ENCODE peak calls at places on chromosomes 5 and 9, in eight cellular contexts. P, D, K, N, G, F, A and Q are unnamed samples.

GRCh38 chr9:86700601-86701000 is 246.7 kb downstream of the GAS1 start:
- DNase-seq in P (no peak), D (no peak), K (no peak), N (peak), G (no peak), F (no peak), A (no peak), Q (no peak)

GRCh38 chr9:134538856-134539562 is 102.6 kb upstream of the COL5A1 start:
- DNase-seq in P (no peak), D (no peak), K (no peak), N (peak), G (no peak), F (no peak), A (no peak), Q (no peak)

GRCh38 chr9:127305450-127306226 is 41.1 kb downstream of the GARNL3 start:
- DNase-seq in P (no peak), D (no peak), K (no peak), N (no peak), G (no peak), F (no peak), A (no peak), Q (peak)

GRCh38 chr5:173902334-173902733 is 14.2 kb downstream of the CPEB4 start:
- DNase-seq in P (no peak), D (no peak), K (no peak), N (no peak), G (no peak), F (no peak), A (no peak), Q (no peak)

GRCh38 chr9:129580211-129580915 is 40.5 kb downstream of the C9orf50 start:
- DNase-seq in P (no peak), D (no peak), K (no peak), N (no peak), G (no peak), F (peak), A (no peak), Q (no peak)

GRCh38 chr5:135100011-135100410 is 66.0 kb upstream of the PITX1 start:
- DNase-seq in P (no peak), D (no peak), K (no peak), N (no peak), G (no peak), F (no peak), A (no peak), Q (no peak)

GRCh38 chr9:107397076-107398049 is 92.2 kb downstream of the KLF4 start:
- DNase-seq in P (no peak), D (no peak), K (no peak), N (no peak), G (no peak), F (no peak), A (no peak), Q (no peak)

GRCh38 chr9:112061152-112061740 is 113.9 kb downstream of the SUSD1 start:
- DNase-seq in P (no peak), D (no peak), K (peak), N (peak), G (no peak), F (peak), A (no peak), Q (no peak)

GRCh38 chr5:174412374-174412773 is 312.0 kb upstream of the MSX2 start:
- DNase-seq in P (peak), D (no peak), K (no peak), N (no peak), G (no peak), F (peak), A (no peak), Q (no peak)

GRCh38 chr5:65459995-65460394 is 21.7 kb downstream of the ADAMTS6 start:
- DNase-seq in P (no peak), D (no peak), K (no peak), N (no peak), G (no peak), F (no peak), A (no peak), Q (no peak)

GRCh38 chr9:95505676-95506437 is 10.9 kb downstream of the PTCH1 start:
- DNase-seq in P (peak), D (peak), K (no peak), N (peak), G (peak), F (no peak), A (no peak), Q (peak)

GRCh38 chr9:27765931-27766835 is 192.9 kb upstream of the C9orf72 start:
- DNase-seq in P (no peak), D (no peak), K (no peak), N (no peak), G (no peak), F (no peak), A (no peak), Q (no peak)

GRCh38 chr5:85920984-85921383 is 696.8 kb upstream of the COX7C start:
- DNase-seq in P (no peak), D (no peak), K (no peak), N (no peak), G (no peak), F (no peak), A (no peak), Q (no peak)

GRCh38 chr9:36991516-36992134 is 42.4 kb downstream of the PAX5 start:
- DNase-seq in P (peak), D (peak), K (no peak), N (no peak), G (no peak), F (no peak), A (no peak), Q (peak)

GRCh38 chr5:150034677-150035076 is 34.1 kb downstream of the HMGXB3 start:
- DNase-seq in P (no peak), D (no peak), K (no peak), N (no peak), G (no peak), F (peak), A (no peak), Q (no peak)

GRCh38 chr5:179115307-179115706 is 55.1 kb downstream of the ZNF354C start:
- DNase-seq in P (no peak), D (no peak), K (no peak), N (no peak), G (no peak), F (no peak), A (no peak), Q (no peak)

GRCh38 chr5:150303660-150304411 is 1.1 kb upstream of the ARSI start:
- DNase-seq in P (peak), D (no peak), K (no peak), N (no peak), G (no peak), F (no peak), A (no peak), Q (peak)